ENCODE peak calls at places on chromosome 5, in four cellular contexts. Y is IMR-90, K is H9, L is H1. O is an unnamed sample.

GRCh38 chr5:62029303-62029702 is 276.7 kb upstream of the KIF2A start:
- DNase-seq in Y (no peak), K (no peak), L (no peak), O (no peak)

GRCh38 chr5:66518753-66519152 is 77.4 kb upstream of the MAST4 start:
- DNase-seq in Y (no peak), K (no peak), L (no peak), O (no peak)

GRCh38 chr5:120886351-120886860 is 422.3 kb downstream of the PRR16 start:
- DNase-seq in Y (no peak), K (no peak), L (no peak), O (no peak)

GRCh38 chr5:133683646-133684290 is 71.4 kb upstream of the FSTL4 start:
- DNase-seq in Y (no peak), K (no peak), L (no peak), O (no peak)

GRCh38 chr5:10534491-10535236 is 29.2 kb upstream of the ANKRD33B start:
- DNase-seq in Y (no peak), K (no peak), L (no peak), O (no peak)

GRCh38 chr5:4924581-4924980 is 215.5 kb upstream of the ADAMTS16 start:
- DNase-seq in Y (no peak), K (no peak), L (no peak), O (no peak)

GRCh38 chr5:23977996-23978395 is 470.6 kb downstream of the PRDM9 start:
- DNase-seq in Y (no peak), K (peak; percentile 84), L (peak; percentile 92), O (peak; percentile 55)

GRCh38 chr5:128491291-128491690 is 46.8 kb downstream of the FBN2 start:
- DNase-seq in Y (peak; percentile 23), K (no peak), L (no peak), O (no peak)

GRCh38 chr5:155556700-155557099 is 543.1 kb downstream of the KIF4B start:
- DNase-seq in Y (no peak), K (no peak), L (no peak), O (no peak)

GRCh38 chr5:159218595-159219023 is 9.3 kb upstream of the RNF145 start:
- DNase-seq in Y (peak; percentile 38), K (no peak), L (no peak), O (no peak)

GRCh38 chr5:127072861-127073846 is at the start of gene C5orf63:
- DNase-seq in Y (peak; percentile 10), K (peak; percentile 66), L (no peak), O (no peak)

GRCh38 chr5:141519605-141520288 is 30.9 kb downstream of the PCDHGC5 start:
- DNase-seq in Y (peak; percentile 43), K (no peak), L (no peak), O (no peak)

GRCh38 chr5:112978836-112979235 is 2.2 kb downstream of the DCP2 start:
- DNase-seq in Y (no peak), K (no peak), L (no peak), O (peak; percentile 46)

GRCh38 chr5:66769839-66770617 is 173.8 kb downstream of the MAST4 start:
- DNase-seq in Y (no peak), K (peak; percentile 80), L (peak; percentile 58), O (peak; percentile 82)

GRCh38 chr5:42636425-42636824 is 120.2 kb upstream of the CCDC152 start:
- DNase-seq in Y (no peak), K (no peak), L (no peak), O (peak; percentile 23)

GRCh38 chr5:18765304-18765703 is 1131.0 kb downstream of the TAF11L14 start:
- DNase-seq in Y (no peak), K (no peak), L (no peak), O (no peak)

GRCh38 chr5:86806206-86806605 is 188.5 kb downstream of the COX7C start:
- DNase-seq in Y (peak; percentile 2), K (no peak), L (no peak), O (no peak)

GRCh38 chr5:163163858-163164257 is 273.5 kb upstream of the CCNG1 start:
- DNase-seq in Y (no peak), K (no peak), L (no peak), O (no peak)

GRCh38 chr5:79333852-79334557 is 98.1 kb downstream of the JMY start:
- DNase-seq in Y (no peak), K (peak; percentile 39), L (no peak), O (peak; percentile 16)

GRCh38 chr5:177553671-177554429 is 513 bp downstream of the FAM193B start:
- DNase-seq in Y (no peak), K (peak; percentile 41), L (peak; percentile 63), O (peak; percentile 35)

GRCh38 chr5:132081458-132081857 is 7.9 kb downstream of the CSF2 start:
- DNase-seq in Y (no peak), K (no peak), L (no peak), O (no peak)

GRCh38 chr5:171162602-171163001 is 146.4 kb upstream of the TLX3 start:
- DNase-seq in Y (peak; percentile 25), K (peak; percentile 76), L (peak; percentile 72), O (peak; percentile 73)

GRCh38 chr5:59151162-59151889 is 568.5 kb downstream of the RAB3C start:
- DNase-seq in Y (no peak), K (no peak), L (no peak), O (no peak)

GRCh38 chr5:147072591-147072990 is 162.2 kb upstream of the STK32A start:
- DNase-seq in Y (no peak), K (no peak), L (no peak), O (no peak)

GRCh38 chr5:135660826-135661555 is 82.2 kb upstream of the CXCL14 start:
- DNase-seq in Y (no peak), K (no peak), L (no peak), O (no peak)

GRCh38 chr5:121503111-121503840 is 348.4 kb upstream of the FTMT start:
- DNase-seq in Y (no peak), K (peak; percentile 56), L (peak; percentile 51), O (peak; percentile 87)

GRCh38 chr5:115325291-115326019 is 29.0 kb upstream of the CCDC112 start:
- DNase-seq in Y (no peak), K (no peak), L (no peak), O (no peak)

GRCh38 chr5:175521313-175521833 is 43.0 kb downstream of the SFXN1 start:
- DNase-seq in Y (no peak), K (no peak), L (no peak), O (no peak)

GRCh38 chr5:79990598-79991507 is at the start of gene MTX3:
- DNase-seq in Y (peak; percentile 73), K (peak; percentile 87), L (peak; percentile 92), O (peak; percentile 94)

GRCh38 chr5:16792278-16793275 is 143.5 kb downstream of the MYO10 start:
- DNase-seq in Y (no peak), K (no peak), L (no peak), O (no peak)

GRCh38 chr5:449151-449550 is 6.2 kb downstream of the EXOC3 start:
- DNase-seq in Y (no peak), K (no peak), L (no peak), O (no peak)
- H2BK120ac ChIP-seq in Y (no peak overlapping the region), K (no peak overlapping the region), L (no peak overlapping the region), O (no peak overlapping the region)

GRCh38 chr5:68216737-68217231 is 1.2 kb downstream of the PIK3R1 start:
- DNase-seq in Y (peak; percentile 27), K (no peak), L (no peak), O (no peak)

GRCh38 chr5:68215208-68215887 is at the start of gene PIK3R1:
- DNase-seq in Y (peak; percentile 91), K (peak; percentile 94), L (peak; percentile 94), O (peak; percentile 96)

GRCh38 chr5:68215888-68216736 is 556 bp downstream of the PIK3R1 start:
- DNase-seq in Y (peak; percentile 48), K (peak; percentile 43), L (peak; percentile 68), O (peak; percentile 54)

GRCh38 chr5:68217476-68217984 is 2.0 kb downstream of the PIK3R1 start:
- DNase-seq in Y (peak; percentile 11), K (no peak), L (no peak), O (no peak)

DNA sequence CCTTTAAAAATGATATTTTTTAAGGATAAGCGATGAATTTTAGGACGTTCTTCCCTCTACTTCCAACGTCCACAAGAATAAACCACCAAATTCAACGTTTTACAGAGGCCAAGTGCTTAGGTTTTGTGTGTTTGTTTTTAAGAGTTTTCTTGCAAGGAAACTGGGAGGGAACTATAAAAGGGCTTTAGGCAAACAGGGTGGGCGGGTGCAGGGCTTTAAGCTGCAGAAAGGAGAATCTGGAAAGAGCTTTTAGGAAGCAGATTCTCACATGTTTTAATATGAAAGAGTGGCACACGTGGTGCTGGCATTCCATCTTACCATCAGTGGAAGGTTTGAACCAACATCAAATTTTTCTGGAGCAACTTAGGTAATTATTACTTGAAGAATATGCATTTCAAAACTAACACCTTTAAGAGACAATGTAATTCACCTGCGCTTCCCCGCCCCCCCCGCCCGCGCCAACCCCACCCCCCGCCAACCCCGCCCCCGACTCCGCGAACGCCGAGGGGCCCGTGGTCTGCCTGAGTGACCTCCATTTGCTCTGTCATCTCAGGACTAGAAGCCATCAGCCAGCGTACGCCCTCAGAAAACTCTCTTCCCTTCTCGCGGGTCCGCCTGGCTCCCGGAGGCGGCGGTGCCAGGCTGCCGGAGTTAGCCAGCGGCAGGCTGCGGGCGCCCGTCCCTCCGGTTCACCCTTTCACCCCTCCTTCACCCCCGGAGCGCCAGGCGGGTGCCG is 916 bp upstream of the PIK3R1 start:
- DNase-seq in Y (no peak), K (no peak), L (no peak), O (no peak)
- H2BK5ac ChIP-seq in Y (peak overlapping the region; percentile 92), K (no peak overlapping the region), L (no peak overlapping the region), O (peak overlapping the region; percentile 7)

GRCh38 chr5:150305577-150305976 is 2.9 kb upstream of the ARSI start:
- DNase-seq in Y (no peak), K (no peak), L (no peak), O (no peak)
- H4K5ac ChIP-seq in Y (peak overlapping the region; percentile 80), K (no peak overlapping the region), L (no peak overlapping the region), O (no peak overlapping the region)

DNA sequence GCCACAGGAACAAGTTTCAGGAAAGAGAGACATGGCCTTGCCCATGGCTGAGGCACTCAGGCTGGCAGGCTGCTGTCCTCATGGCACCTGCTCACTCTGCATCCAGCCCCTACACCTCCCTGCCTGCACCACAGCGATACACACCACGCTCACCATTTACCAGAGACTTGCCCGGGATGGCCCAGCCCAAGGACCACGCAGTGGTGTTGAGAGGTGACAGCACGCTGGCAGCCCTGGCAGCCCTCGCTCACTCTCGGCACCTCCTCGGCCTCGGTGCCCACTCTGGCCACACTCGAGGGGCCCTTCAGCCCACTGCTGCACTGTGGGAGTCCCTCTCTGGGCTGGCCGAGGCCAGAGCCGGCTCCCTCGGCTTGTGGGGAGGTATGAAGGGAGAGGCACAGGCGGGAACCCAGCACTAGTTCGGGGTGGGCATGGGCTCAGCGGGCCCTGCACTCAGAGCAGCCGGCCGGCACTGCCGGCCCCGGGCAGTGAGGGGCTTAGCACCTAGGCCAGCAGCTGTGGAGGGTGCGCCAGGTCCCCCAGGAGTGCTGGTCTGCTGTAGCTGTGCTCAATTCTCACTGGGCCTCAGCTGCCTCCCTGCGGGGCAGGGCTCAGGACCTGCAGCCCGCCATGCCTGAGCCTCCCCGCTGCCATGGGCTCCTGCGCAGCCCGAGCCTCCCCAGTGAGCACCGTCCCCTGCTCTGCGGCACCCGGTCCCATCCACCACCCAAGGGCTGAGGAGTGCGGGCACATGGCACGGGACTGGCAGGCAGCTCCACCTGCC is 20.3 kb downstream of the ZDHHC11B start:
- DNase-seq in Y (no peak), K (no peak), L (no peak), O (no peak)
- H2BK120ac ChIP-seq in Y (no peak overlapping the region), K (no peak overlapping the region), L (no peak overlapping the region), O (no peak overlapping the region)

DNA sequence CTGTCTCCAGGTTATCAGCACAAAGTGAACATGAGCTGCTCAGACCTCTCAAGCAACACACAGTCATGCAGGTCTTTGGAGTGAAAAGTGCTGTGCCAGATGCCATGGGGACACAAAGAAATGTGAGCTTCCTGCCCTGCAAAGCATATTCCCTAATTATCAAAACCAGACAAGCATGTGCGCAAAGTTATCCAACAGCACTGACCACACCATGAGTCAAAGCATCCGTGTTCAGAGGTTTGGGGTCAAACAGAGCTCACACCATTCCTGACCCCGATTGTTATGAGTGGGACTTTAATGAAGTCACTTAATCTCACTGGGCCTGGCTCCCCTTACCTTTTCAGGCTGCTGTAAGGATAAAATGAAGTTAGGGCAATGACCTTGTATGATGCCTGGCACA is 138.5 kb downstream of the SLIT3 start:
- DNase-seq in Y (no peak), K (no peak), L (no peak), O (no peak)
- H2BK5ac ChIP-seq in Y (no peak overlapping the region), K (no peak overlapping the region), L (no peak overlapping the region), O (no peak overlapping the region)

O was measured in mesendoderm.